ENCODE peak calls at places on chromosomes 2 and 18, in five cellular contexts. One of them, this sample, is unnamed.

GRCh38 chr18:11533942-11534496 is 75.4 kb upstream of the SLC35G4 start:
- DNase-seq in MCF 10A: no peak
- DNase-seq in GM19239: no peak
- DNase-seq in substantia nigra: no peak
- DNase-seq in HL-60: no peak
- DNase-seq in this sample: no peak

GRCh38 chr2:65916785-65917295 is 484.4 kb upstream of the SPRED2 start:
- DNase-seq in GM19239: no peak
- DNase-seq in MCF 10A: no peak
- DNase-seq in HL-60: no peak
- DNase-seq in substantia nigra: no peak
- DNase-seq in this sample: no peak

GRCh38 chr2:18271370-18272147 is 288.9 kb downstream of the RDH14 start:
- DNase-seq in MCF 10A: no peak
- DNase-seq in GM19239: no peak
- DNase-seq in substantia nigra: no peak
- DNase-seq in HL-60: no peak
- DNase-seq in this sample: no peak

GRCh38 chr2:207437857-207438166 is 92.0 kb upstream of the CREB1 start:
- DNase-seq in GM19239: no peak
- DNase-seq in HL-60: no peak
- DNase-seq in MCF 10A: no peak
- DNase-seq in substantia nigra: no peak
- DNase-seq in this sample: no peak

GRCh38 chr2:42742740-42743666 is 20.9 kb downstream of the OXER1 start:
- DNase-seq in MCF 10A: no peak
- DNase-seq in HL-60: no peak
- DNase-seq in GM19239: no peak
- DNase-seq in substantia nigra: no peak
- DNase-seq in this sample: no peak

GRCh38 chr18:7021994-7022840 is 95.4 kb downstream of the LAMA1 start:
- DNase-seq in substantia nigra: no peak
- DNase-seq in MCF 10A: peak; percentile 84
- DNase-seq in GM19239: no peak
- DNase-seq in HL-60: peak; percentile 48
- DNase-seq in this sample: no peak

GRCh38 chr2:230153390-230153976 is 66.3 kb downstream of the SP110 start:
- DNase-seq in MCF 10A: no peak
- DNase-seq in substantia nigra: no peak
- DNase-seq in GM19239: no peak
- DNase-seq in HL-60: no peak
- DNase-seq in this sample: no peak

GRCh38 chr2:42110287-42110973 is 58.7 kb upstream of the EML4 start:
- DNase-seq in MCF 10A: no peak
- DNase-seq in substantia nigra: no peak
- DNase-seq in HL-60: no peak
- DNase-seq in GM19239: no peak
- DNase-seq in this sample: no peak